ENCODE peak calls at places on chromosomes 2 and 18, in six cellular contexts. I is prostate gland, P is adrenal gland, K is heart left ventricle, E is esophagus squamous epithelium, A is A549. B is an unnamed sample.

GRCh38 chr2:61946661-61947060 is 41.2 kb downstream of the COMMD1 start:
- DNase-seq in I (no peak), P (no peak), K (no peak), E (no peak), A (no peak), B (no peak)

GRCh38 chr18:3799515-3799914 is 349.5 kb downstream of the TGIF1 start:
- DNase-seq in I (no peak), P (no peak), K (no peak), E (no peak), A (no peak), B (no peak)

GRCh38 chr2:121257476-121257831 is 27.5 kb downstream of the TFCP2L1 start:
- DNase-seq in I (no peak), P (no peak), K (no peak), E (no peak), A (no peak), B (no peak)

GRCh38 chr2:222380456-222380855 is 43.9 kb upstream of the SGPP2 start:
- DNase-seq in I (no peak), P (no peak), K (no peak), E (no peak), A (no peak), B (no peak)

GRCh38 chr2:231383701-231384435 is 11.6 kb upstream of the B3GNT7 start:
- DNase-seq in I (no peak), P (no peak), K (no peak), E (no peak), A (no peak), B (no peak)

GRCh38 chr2:15724235-15724634 is 132.6 kb downstream of the DDX1 start:
- DNase-seq in I (no peak), P (no peak), K (no peak), E (no peak), A (no peak), B (no peak)

GRCh38 chr2:30776831-30777652 is 30.2 kb downstream of the CAPN13 start:
- DNase-seq in I (no peak), P (peak), K (no peak), E (no peak), A (no peak), B (peak)

GRCh38 chr18:76824754-76825153 is 2.4 kb downstream of the ZNF236 start:
- DNase-seq in I (no peak), P (no peak), K (no peak), E (no peak), A (no peak), B (no peak)

GRCh38 chr2:176491172-176491904 is 222.1 kb downstream of the MTX2 start:
- DNase-seq in I (peak), P (no peak), K (peak), E (peak), A (no peak), B (peak)

GRCh38 chr2:225429718-225430117 is 30.2 kb downstream of the NYAP2 start:
- DNase-seq in I (no peak), P (peak), K (no peak), E (no peak), A (no peak), B (no peak)

GRCh38 chr2:234623521-234623991 is 126.7 kb upstream of the ARL4C start:
- DNase-seq in I (no peak), P (peak), K (no peak), E (no peak), A (no peak), B (no peak)

GRCh38 chr18:9513971-9514512 is 38.7 kb downstream of the RALBP1 start:
- DNase-seq in I (no peak), P (no peak), K (no peak), E (no peak), A (peak), B (no peak)

GRCh38 chr2:71559828-71560210 is 106.5 kb downstream of the DYSF start:
- DNase-seq in I (no peak), P (no peak), K (no peak), E (no peak), A (no peak), B (no peak)

GRCh38 chr18:907171-907879 is 2.7 kb downstream of the ADCYAP1 start:
- DNase-seq in I (no peak), P (no peak), K (no peak), E (no peak), A (no peak), B (no peak)
- H3K4me3 ChIP-seq in I (peak), P (peak), K (peak), E (peak), A (peak), B (peak)

GRCh38 chr18:75407468-75408437 is 19.8 kb downstream of the SMIM21 start:
- DNase-seq in I (no peak), P (no peak), K (no peak), E (no peak), A (no peak), B (no peak)
- TF ChIP-seq POLR2A in I (no peak), P (no peak), K (no peak), E (no peak), A (no peak), B (no peak)

GRCh38 chr18:63182247-63182771 is 137.3 kb downstream of the BCL2 start:
- DNase-seq in I (no peak), P (no peak), K (peak), E (no peak), A (no peak), B (no peak)

GRCh38 chr18:63181706-63182105 is 137.9 kb downstream of the BCL2 start:
- DNase-seq in I (no peak), P (no peak), K (no peak), E (no peak), A (no peak), B (no peak)

GRCh38 chr18:63183952-63184351 is 135.6 kb downstream of the BCL2 start:
- DNase-seq in I (no peak), P (no peak), K (no peak), E (no peak), A (no peak), B (no peak)

GRCh38 chr18:63183263-63183662 is 136.3 kb downstream of the BCL2 start:
- DNase-seq in I (no peak), P (no peak), K (no peak), E (no peak), A (no peak), B (no peak)

GRCh38 chr18:63182861-63183260 is 136.7 kb downstream of the BCL2 start:
- DNase-seq in I (no peak), P (no peak), K (no peak), E (no peak), A (no peak), B (no peak)
- H3K4me3 ChIP-seq in I (no peak), P (no peak), K (no peak), E (no peak), A (no peak), B (no peak)

DNA sequence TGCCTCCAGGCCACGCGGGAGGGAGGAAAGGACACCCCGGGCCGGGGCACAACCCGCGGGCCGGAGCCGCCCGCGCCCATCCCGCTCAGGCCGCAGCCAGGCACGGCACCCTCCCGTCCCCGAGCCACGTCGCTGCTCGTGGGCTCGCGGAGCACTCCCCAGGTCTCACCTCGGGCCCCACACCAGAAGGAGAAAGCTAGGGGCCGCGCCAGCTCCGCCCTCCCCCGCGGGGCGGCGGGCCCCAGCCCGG is 614 bp downstream of the HDLBP start:
- DNase-seq in I (no peak), P (no peak), K (no peak), E (no peak), A (no peak), B (no peak)
- TF ChIP-seq POLR2A in I (peak), P (no peak), K (no peak), E (no peak), A (peak), B (no peak)

B was measured in lower leg skin.